ENCODE peak calls at places on chromosomes 5 and 9, in six cellular contexts. One of them, this sample, is unnamed.
A peak's percentile ranks its signal among the peaks of the same experiment; 100 is the strongest.

GRCh38 chr5:14190194-14191164 is 47.3 kb downstream of the TRIO start:
- DNase-seq in HCT116: peak; percentile 73
- DNase-seq in epithelial cell of esophagus: peak; percentile 98
- DNase-seq in HepG2: no peak
- DNase-seq in endothelial cell of umbilical vein: peak; percentile 93
- DNase-seq in NCI-H524: peak; percentile 26
- DNase-seq in this sample: no peak

GRCh38 chr5:134136221-134136631 is 21.7 kb downstream of the TCF7 start:
- DNase-seq in endothelial cell of umbilical vein: no peak
- DNase-seq in HCT116: no peak
- DNase-seq in epithelial cell of esophagus: no peak
- DNase-seq in HepG2: no peak
- DNase-seq in NCI-H524: no peak
- DNase-seq in this sample: no peak

GRCh38 chr5:54717870-54718269 is 200.3 kb downstream of the SNX18 start:
- DNase-seq in endothelial cell of umbilical vein: no peak
- DNase-seq in epithelial cell of esophagus: no peak
- DNase-seq in HCT116: no peak
- DNase-seq in HepG2: no peak
- DNase-seq in NCI-H524: no peak
- DNase-seq in this sample: no peak

GRCh38 chr9:98225015-98225442 is 30.4 kb downstream of the TBC1D2 start:
- DNase-seq in endothelial cell of umbilical vein: no peak
- DNase-seq in HCT116: no peak
- DNase-seq in NCI-H524: peak; percentile 97
- DNase-seq in epithelial cell of esophagus: no peak
- DNase-seq in HepG2: no peak
- DNase-seq in this sample: no peak

GRCh38 chr9:126293522-126293889 is 33.1 kb upstream of the MVB12B start:
- DNase-seq in endothelial cell of umbilical vein: no peak
- DNase-seq in NCI-H524: no peak
- DNase-seq in HCT116: no peak
- DNase-seq in HepG2: no peak
- DNase-seq in epithelial cell of esophagus: no peak
- DNase-seq in this sample: no peak

GRCh38 chr5:88877826-88878225 is 5.2 kb downstream of the MEF2C start:
- DNase-seq in HCT116: no peak
- DNase-seq in NCI-H524: no peak
- DNase-seq in endothelial cell of umbilical vein: peak; percentile 78
- DNase-seq in HepG2: no peak
- DNase-seq in epithelial cell of esophagus: no peak
- DNase-seq in this sample: no peak

GRCh38 chr5:52692618-52693017 is 95.1 kb upstream of the ITGA1 start:
- DNase-seq in endothelial cell of umbilical vein: no peak
- DNase-seq in NCI-H524: no peak
- DNase-seq in epithelial cell of esophagus: no peak
- DNase-seq in HCT116: no peak
- DNase-seq in HepG2: no peak
- DNase-seq in this sample: no peak

GRCh38 chr5:43363445-43364152 is 48.6 kb downstream of the CCL28 start:
- DNase-seq in HepG2: no peak
- DNase-seq in HCT116: no peak
- DNase-seq in NCI-H524: no peak
- DNase-seq in epithelial cell of esophagus: peak; percentile 59
- DNase-seq in endothelial cell of umbilical vein: no peak
- DNase-seq in this sample: no peak

This sample was measured in stimulated activated CD4-positive, alpha-beta T cell treated with anti-CD3 and anti-CD28 coated beads, Interleukin-1b, Interleukin-23, amount 100 ng/mL, for 24 hours.